ENCODE peak calls at places on chromosome 19, in eight cellular contexts. One of them, this sample, is unnamed.
A peak's percentile ranks its signal among the peaks of the same experiment; 100 is the strongest.

GRCh38 chr19:43784981-43785808 is 4.4 kb upstream of the KCNN4 start:
- DNase-seq in lower leg skin: peak; percentile 60
- DNase-seq in head of caudate nucleus: peak; percentile 59
- DNase-seq in GOT3: peak; percentile 27
- DNase-seq in stimulated activated CD8-positive, alpha-beta memory T cell treated with anti-CD3 and anti-CD28 coated beads, Interleukin-15, amount 100 ng/mL, for 48 hours: no peak
- DNase-seq in epithelial cell of esophagus: peak; percentile 79
- DNase-seq in GM12865: peak; percentile 88
- DNase-seq in neural crest cell: peak; percentile 60
- DNase-seq in this sample: no peak

GRCh38 chr19:1282588-1283206 is 3.0 kb upstream of the EFNA2 start:
- DNase-seq in GOT3: no peak
- DNase-seq in lower leg skin: no peak
- DNase-seq in stimulated activated CD8-positive, alpha-beta memory T cell treated with anti-CD3 and anti-CD28 coated beads, Interleukin-15, amount 100 ng/mL, for 48 hours: no peak
- DNase-seq in head of caudate nucleus: no peak
- DNase-seq in GM12865: no peak
- DNase-seq in neural crest cell: no peak
- DNase-seq in epithelial cell of esophagus: no peak
- DNase-seq in this sample: no peak

GRCh38 chr19:29662604-29663404 is 2.5 kb upstream of the PLEKHF1 start:
- DNase-seq in head of caudate nucleus: no peak
- DNase-seq in neural crest cell: no peak
- DNase-seq in lower leg skin: peak; percentile 72
- DNase-seq in GOT3: peak; percentile 34
- DNase-seq in stimulated activated CD8-positive, alpha-beta memory T cell treated with anti-CD3 and anti-CD28 coated beads, Interleukin-15, amount 100 ng/mL, for 48 hours: no peak
- DNase-seq in GM12865: no peak
- DNase-seq in epithelial cell of esophagus: peak; percentile 81
- DNase-seq in this sample: no peak

GRCh38 chr19:10808937-10809655 is 26.9 kb downstream of the TMED1 start:
- DNase-seq in head of caudate nucleus: no peak
- DNase-seq in GM12865: no peak
- DNase-seq in lower leg skin: no peak
- DNase-seq in stimulated activated CD8-positive, alpha-beta memory T cell treated with anti-CD3 and anti-CD28 coated beads, Interleukin-15, amount 100 ng/mL, for 48 hours: peak; percentile 16
- DNase-seq in GOT3: no peak
- DNase-seq in epithelial cell of esophagus: peak; percentile 91
- DNase-seq in neural crest cell: no peak
- DNase-seq in this sample: no peak

GRCh38 chr19:49160450-49161189 is 3.0 kb downstream of the TRPM4 start:
- DNase-seq in GM12865: no peak
- DNase-seq in epithelial cell of esophagus: no peak
- DNase-seq in head of caudate nucleus: no peak
- DNase-seq in GOT3: no peak
- DNase-seq in neural crest cell: no peak
- DNase-seq in stimulated activated CD8-positive, alpha-beta memory T cell treated with anti-CD3 and anti-CD28 coated beads, Interleukin-15, amount 100 ng/mL, for 48 hours: no peak
- DNase-seq in lower leg skin: no peak
- DNase-seq in this sample: no peak

GRCh38 chr19:42273407-42274064 is 4.5 kb downstream of the CIC start:
- DNase-seq in stimulated activated CD8-positive, alpha-beta memory T cell treated with anti-CD3 and anti-CD28 coated beads, Interleukin-15, amount 100 ng/mL, for 48 hours: no peak
- DNase-seq in head of caudate nucleus: no peak
- DNase-seq in neural crest cell: no peak
- DNase-seq in epithelial cell of esophagus: no peak
- DNase-seq in GM12865: no peak
- DNase-seq in GOT3: no peak
- DNase-seq in lower leg skin: peak; percentile 14
- DNase-seq in this sample: no peak

GRCh38 chr19:46133777-46134231 is 9.3 kb upstream of the IGFL3 start:
- DNase-seq in neural crest cell: no peak
- DNase-seq in GM12865: no peak
- DNase-seq in head of caudate nucleus: no peak
- DNase-seq in GOT3: no peak
- DNase-seq in stimulated activated CD8-positive, alpha-beta memory T cell treated with anti-CD3 and anti-CD28 coated beads, Interleukin-15, amount 100 ng/mL, for 48 hours: no peak
- DNase-seq in lower leg skin: no peak
- DNase-seq in epithelial cell of esophagus: no peak
- DNase-seq in this sample: peak; percentile 42

GRCh38 chr19:6414033-6414643 is 10.5 kb downstream of the KHSRP start:
- DNase-seq in GOT3: no peak
- DNase-seq in GM12865: no peak
- DNase-seq in stimulated activated CD8-positive, alpha-beta memory T cell treated with anti-CD3 and anti-CD28 coated beads, Interleukin-15, amount 100 ng/mL, for 48 hours: no peak
- DNase-seq in lower leg skin: no peak
- DNase-seq in epithelial cell of esophagus: no peak
- DNase-seq in neural crest cell: no peak
- DNase-seq in head of caudate nucleus: no peak
- DNase-seq in this sample: no peak

GRCh38 chr19:55452381-55453325 is 8.8 kb downstream of the ISOC2 start:
- DNase-seq in stimulated activated CD8-positive, alpha-beta memory T cell treated with anti-CD3 and anti-CD28 coated beads, Interleukin-15, amount 100 ng/mL, for 48 hours: peak; percentile 30
- DNase-seq in head of caudate nucleus: peak; percentile 97
- DNase-seq in GOT3: no peak
- DNase-seq in GM12865: peak; percentile 31
- DNase-seq in neural crest cell: peak; percentile 73
- DNase-seq in lower leg skin: peak; percentile 78
- DNase-seq in epithelial cell of esophagus: peak; percentile 65
- DNase-seq in this sample: no peak

GRCh38 chr19:16060294-16060693 is 16.0 kb upstream of the TPM4 start:
- DNase-seq in GOT3: no peak
- DNase-seq in lower leg skin: no peak
- DNase-seq in epithelial cell of esophagus: no peak
- DNase-seq in stimulated activated CD8-positive, alpha-beta memory T cell treated with anti-CD3 and anti-CD28 coated beads, Interleukin-15, amount 100 ng/mL, for 48 hours: no peak
- DNase-seq in head of caudate nucleus: no peak
- DNase-seq in neural crest cell: no peak
- DNase-seq in GM12865: no peak
- DNase-seq in this sample: no peak